ENCODE peak calls at places on chromosomes 12 and 14, in six cellular contexts. One of them, this sample, is unnamed.

GRCh38 chr14:54724772-54725325 is 157.9 kb downstream of the SAMD4A start:
- DNase-seq in stomach: no peak
- DNase-seq in A549: no peak
- DNase-seq in ovary: no peak
- DNase-seq in GM12878: no peak
- DNase-seq in sigmoid colon: no peak
- DNase-seq in this sample: no peak

GRCh38 chr12:65695077-65695865 is 129.0 kb upstream of the HMGA2 start:
- DNase-seq in stomach: peak; percentile 78
- DNase-seq in A549: peak; percentile 90
- DNase-seq in ovary: no peak
- DNase-seq in GM12878: no peak
- DNase-seq in sigmoid colon: no peak
- DNase-seq in this sample: no peak

GRCh38 chr14:97388408-97388807 is 591.2 kb downstream of the VRK1 start:
- DNase-seq in stomach: no peak
- DNase-seq in A549: no peak
- DNase-seq in ovary: no peak
- DNase-seq in GM12878: no peak
- DNase-seq in sigmoid colon: no peak
- DNase-seq in this sample: no peak

GRCh38 chr12:75981773-75982564 is 49.6 kb downstream of the PHLDA1 start:
- DNase-seq in stomach: no peak
- DNase-seq in A549: peak; percentile 85
- DNase-seq in ovary: no peak
- DNase-seq in GM12878: no peak
- DNase-seq in sigmoid colon: no peak
- DNase-seq in this sample: no peak

GRCh38 chr12:13342971-13343370 is 146.4 kb downstream of the EMP1 start:
- DNase-seq in stomach: no peak
- DNase-seq in A549: no peak
- DNase-seq in ovary: no peak
- DNase-seq in GM12878: no peak
- DNase-seq in sigmoid colon: no peak
- DNase-seq in this sample: no peak

GRCh38 chr12:64891629-64892028 is 67.2 kb downstream of the TBC1D30 start:
- DNase-seq in stomach: no peak
- DNase-seq in A549: no peak
- DNase-seq in ovary: no peak
- DNase-seq in GM12878: no peak
- DNase-seq in sigmoid colon: no peak
- DNase-seq in this sample: no peak

GRCh38 chr12:32896438-32897275 is at the start of gene PKP2:
- DNase-seq in stomach: peak; percentile 91
- DNase-seq in A549: peak; percentile 49
- DNase-seq in ovary: peak; percentile 70
- DNase-seq in GM12878: no peak
- DNase-seq in sigmoid colon: no peak
- DNase-seq in this sample: no peak

GRCh38 chr14:28196878-28197277 is 569.7 kb upstream of the FOXG1 start:
- DNase-seq in stomach: no peak
- DNase-seq in A549: no peak
- DNase-seq in ovary: no peak
- DNase-seq in GM12878: no peak
- DNase-seq in sigmoid colon: no peak
- DNase-seq in this sample: no peak

GRCh38 chr12:83664650-83665049 is 977.9 kb downstream of the TMTC2 start:
- DNase-seq in stomach: no peak
- DNase-seq in A549: no peak
- DNase-seq in ovary: no peak
- DNase-seq in GM12878: no peak
- DNase-seq in sigmoid colon: no peak
- DNase-seq in this sample: no peak

GRCh38 chr12:97801471-97802045 is 339.0 kb downstream of the RMST start:
- DNase-seq in stomach: no peak
- DNase-seq in A549: no peak
- DNase-seq in ovary: no peak
- DNase-seq in GM12878: no peak
- DNase-seq in sigmoid colon: no peak
- DNase-seq in this sample: no peak

GRCh38 chr12:79441534-79441933 is 249.2 kb downstream of the PAWR start:
- DNase-seq in stomach: no peak
- DNase-seq in A549: no peak
- DNase-seq in ovary: no peak
- DNase-seq in GM12878: no peak
- DNase-seq in sigmoid colon: no peak
- DNase-seq in this sample: no peak

DNA sequence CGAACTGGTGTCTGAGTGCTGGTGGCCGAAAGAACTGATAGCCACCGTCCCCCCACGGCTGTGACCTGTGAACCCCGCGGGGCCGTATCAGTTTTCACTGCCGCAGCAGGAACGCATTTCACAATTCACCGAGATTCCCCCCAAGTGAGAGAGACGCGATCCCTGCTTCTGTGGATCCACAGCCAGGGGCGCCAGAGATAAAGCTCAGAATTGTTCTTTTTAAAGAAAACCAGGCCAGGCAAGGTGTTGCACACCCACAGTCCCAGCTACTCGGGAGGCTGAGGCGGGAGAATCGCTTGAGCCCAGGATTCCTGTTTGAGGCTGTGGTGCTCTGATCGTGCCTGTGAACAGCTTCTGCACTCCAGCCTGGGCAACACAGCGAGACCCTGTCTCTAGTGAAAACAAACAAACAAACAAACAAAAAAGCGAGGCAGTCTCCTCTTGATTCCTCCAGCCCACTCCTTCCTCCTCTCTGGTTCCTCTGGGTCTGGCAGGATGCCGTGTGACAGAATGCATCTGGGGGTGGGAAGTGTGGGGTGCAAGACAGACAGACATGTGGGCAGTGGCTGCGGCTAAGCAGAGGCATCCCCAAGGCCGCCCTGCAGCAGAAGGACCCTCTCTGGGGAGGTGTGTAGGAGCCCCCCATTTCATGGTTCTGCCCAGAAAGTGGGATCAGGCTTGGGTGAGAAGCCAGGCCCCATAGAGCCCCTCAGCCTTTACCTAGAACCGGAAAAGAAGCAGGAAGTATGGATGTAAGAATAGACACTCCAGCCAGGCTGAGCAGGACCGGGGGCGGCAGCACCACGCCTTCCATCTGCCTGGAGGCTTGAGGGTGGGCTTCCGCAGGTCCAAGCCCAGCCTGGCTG is 39.2 kb upstream of the PPP1R13B start:
- DNase-seq in stomach: no peak
- DNase-seq in A549: no peak
- DNase-seq in ovary: peak; percentile 57
- DNase-seq in GM12878: no peak
- DNase-seq in sigmoid colon: no peak
- DNase-seq in this sample: no peak
- H3K27ac ChIP-seq in stomach: no peak overlapping the region
- H3K27ac ChIP-seq in A549: no peak overlapping the region
- H3K27ac ChIP-seq in ovary: no peak overlapping the region
- H3K27ac ChIP-seq in GM12878: no peak overlapping the region
- H3K27ac ChIP-seq in sigmoid colon: no peak overlapping the region
- H3K27ac ChIP-seq in this sample: no peak overlapping the region

DNA sequence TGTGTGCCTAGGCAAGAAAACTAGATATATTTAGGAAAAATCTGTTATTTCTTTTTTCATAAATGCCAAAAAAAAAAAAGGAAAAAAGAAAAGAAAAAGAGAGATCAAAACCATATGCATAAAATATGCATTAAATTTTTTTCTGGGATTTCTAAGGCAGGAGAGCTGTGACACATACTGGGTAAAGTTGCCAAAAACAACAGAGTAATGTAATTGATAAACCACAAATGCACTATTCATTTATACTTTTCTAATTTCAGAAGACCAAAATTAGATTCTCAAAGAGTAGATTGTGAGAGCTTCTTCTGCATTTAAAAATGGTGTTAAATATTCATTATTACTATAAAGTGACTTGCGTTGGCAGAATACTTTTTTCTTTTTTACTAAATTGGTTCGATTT is 673.8 kb upstream of the MGAT4C start:
- DNase-seq in stomach: no peak
- DNase-seq in A549: no peak
- DNase-seq in ovary: no peak
- DNase-seq in GM12878: no peak
- DNase-seq in sigmoid colon: no peak
- DNase-seq in this sample: no peak
- TF ChIP-seq EP300 in stomach: no peak
- TF ChIP-seq EP300 in A549: no peak
- TF ChIP-seq EP300 in ovary: no peak
- TF ChIP-seq EP300 in GM12878: no peak
- TF ChIP-seq EP300 in sigmoid colon: no peak
- TF ChIP-seq EP300 in this sample: no peak

GRCh38 chr12:46553266-46553665 is 180.7 kb upstream of the SLC38A2 start:
- DNase-seq in stomach: no peak
- DNase-seq in A549: peak; percentile 75
- DNase-seq in ovary: no peak
- DNase-seq in GM12878: no peak
- DNase-seq in sigmoid colon: no peak
- DNase-seq in this sample: no peak
- H3K27ac ChIP-seq in stomach: no peak overlapping the region
- H3K27ac ChIP-seq in A549: peak overlapping the region; percentile 74
- H3K27ac ChIP-seq in ovary: no peak overlapping the region
- H3K27ac ChIP-seq in GM12878: no peak overlapping the region
- H3K27ac ChIP-seq in sigmoid colon: no peak overlapping the region
- H3K27ac ChIP-seq in this sample: no peak overlapping the region

DNA sequence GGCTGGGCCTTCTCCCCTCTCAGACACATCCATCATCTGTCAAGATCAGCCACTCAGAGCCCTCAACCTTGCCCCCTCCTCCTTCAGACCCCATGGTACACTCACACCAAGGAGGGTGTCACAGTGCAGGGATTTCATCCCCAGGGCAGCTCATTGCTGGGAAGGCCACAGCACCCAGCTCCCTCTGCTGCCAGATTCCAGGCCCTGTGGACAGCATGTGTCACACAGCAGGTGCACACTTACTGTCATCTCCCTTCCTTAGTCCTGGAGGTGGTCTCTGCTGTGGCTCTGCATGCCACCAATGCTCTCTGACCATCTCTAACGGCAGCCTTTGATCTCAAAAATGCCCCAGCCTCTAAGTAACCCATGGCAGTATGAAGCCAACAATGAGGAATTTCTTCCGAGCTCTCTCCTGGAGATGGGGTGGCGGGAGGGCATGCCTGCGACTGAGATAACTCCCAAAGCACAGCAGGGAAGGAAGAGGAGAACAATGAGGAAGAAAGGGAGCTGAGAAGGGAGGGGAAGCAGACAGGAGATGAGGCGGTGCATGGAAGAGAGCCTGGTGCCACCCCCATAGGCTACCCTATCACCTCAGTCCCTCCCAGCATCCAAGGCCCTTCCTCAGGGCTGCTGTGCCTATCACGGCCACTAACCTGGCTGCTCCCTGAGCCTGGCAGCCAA is 101.0 kb downstream of the SINHCAF start:
- DNase-seq in stomach: no peak
- DNase-seq in A549: no peak
- DNase-seq in ovary: no peak
- DNase-seq in GM12878: no peak
- DNase-seq in sigmoid colon: no peak
- DNase-seq in this sample: no peak
- TF ChIP-seq EP300 in stomach: no peak
- TF ChIP-seq EP300 in A549: no peak
- TF ChIP-seq EP300 in ovary: no peak
- TF ChIP-seq EP300 in GM12878: no peak
- TF ChIP-seq EP300 in sigmoid colon: no peak
- TF ChIP-seq EP300 in this sample: no peak

GRCh38 chr14:90579088-90579487 is 182.3 kb downstream of the CALM1 start:
- DNase-seq in stomach: no peak
- DNase-seq in A549: no peak
- DNase-seq in ovary: no peak
- DNase-seq in GM12878: no peak
- DNase-seq in sigmoid colon: no peak
- DNase-seq in this sample: no peak
- H3K27ac ChIP-seq in stomach: no peak overlapping the region
- H3K27ac ChIP-seq in A549: no peak overlapping the region
- H3K27ac ChIP-seq in ovary: no peak overlapping the region
- H3K27ac ChIP-seq in GM12878: no peak overlapping the region
- H3K27ac ChIP-seq in sigmoid colon: no peak overlapping the region
- H3K27ac ChIP-seq in this sample: no peak overlapping the region

DNA sequence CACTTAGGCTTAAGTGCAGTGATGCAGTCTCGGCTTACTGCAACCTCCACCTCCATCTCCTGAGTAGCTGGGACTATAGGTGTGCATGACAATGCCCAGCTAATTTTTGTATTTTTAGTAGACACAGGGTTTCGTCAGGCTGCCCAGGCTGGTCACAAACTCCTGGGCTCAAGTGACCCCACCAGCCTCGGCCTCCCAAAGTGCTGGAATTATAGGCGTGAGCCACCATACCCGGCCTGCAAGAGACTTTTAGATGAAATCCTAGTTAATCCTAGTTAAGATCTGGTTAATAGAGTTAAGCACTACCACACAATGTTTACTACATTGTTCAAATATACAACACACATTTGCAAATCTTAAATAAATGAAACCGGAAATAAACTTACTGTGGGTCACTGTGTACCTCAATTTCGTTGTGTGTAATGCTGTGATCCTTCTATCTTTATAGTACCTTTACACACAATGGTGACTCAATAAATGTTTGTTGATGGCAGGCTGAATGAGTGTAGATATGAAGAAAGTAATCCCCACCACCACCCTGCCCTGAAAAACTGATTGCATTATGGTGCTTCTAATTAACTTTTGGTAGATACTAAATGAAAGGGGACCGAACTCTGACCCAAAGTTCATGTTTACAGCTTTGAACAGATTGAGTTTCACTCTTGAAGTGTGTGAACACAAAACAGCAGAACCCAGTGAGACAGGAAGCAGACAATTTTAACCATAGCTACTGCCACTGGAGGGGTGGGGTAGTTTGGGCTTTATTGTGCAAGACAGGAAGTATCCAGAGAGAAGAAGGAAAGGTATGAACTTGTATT is 196.7 kb upstream of the AMIGO2 start:
- DNase-seq in stomach: no peak
- DNase-seq in A549: peak; percentile 85
- DNase-seq in ovary: no peak
- DNase-seq in GM12878: peak; percentile 36
- DNase-seq in sigmoid colon: no peak
- DNase-seq in this sample: peak; percentile 6
- TF ChIP-seq EP300 in stomach: no peak
- TF ChIP-seq EP300 in A549: no peak
- TF ChIP-seq EP300 in ovary: no peak
- TF ChIP-seq EP300 in GM12878: no peak
- TF ChIP-seq EP300 in sigmoid colon: no peak
- TF ChIP-seq EP300 in this sample: peak; percentile 10

GRCh38 chr14:69848903-69849391 is 30.3 kb upstream of the SMOC1 start:
- DNase-seq in stomach: no peak
- DNase-seq in A549: no peak
- DNase-seq in ovary: no peak
- DNase-seq in GM12878: no peak
- DNase-seq in sigmoid colon: no peak
- DNase-seq in this sample: no peak

GRCh38 chr14:69848156-69848555 is 31.1 kb upstream of the SMOC1 start:
- DNase-seq in stomach: no peak
- DNase-seq in A549: no peak
- DNase-seq in ovary: no peak
- DNase-seq in GM12878: no peak
- DNase-seq in sigmoid colon: no peak
- DNase-seq in this sample: no peak

GRCh38 chr14:69852897-69853296 is 26.3 kb upstream of the SMOC1 start:
- DNase-seq in stomach: no peak
- DNase-seq in A549: no peak
- DNase-seq in ovary: no peak
- DNase-seq in GM12878: no peak
- DNase-seq in sigmoid colon: no peak
- DNase-seq in this sample: no peak

GRCh38 chr14:69850736-69851112 is 28.5 kb upstream of the SMOC1 start:
- DNase-seq in stomach: no peak
- DNase-seq in A549: no peak
- DNase-seq in ovary: no peak
- DNase-seq in GM12878: no peak
- DNase-seq in sigmoid colon: no peak
- DNase-seq in this sample: no peak

GRCh38 chr14:69850086-69850735 is 29.0 kb upstream of the SMOC1 start:
- DNase-seq in stomach: no peak
- DNase-seq in A549: no peak
- DNase-seq in ovary: no peak
- DNase-seq in GM12878: no peak
- DNase-seq in sigmoid colon: no peak
- DNase-seq in this sample: no peak
- H3K27ac ChIP-seq in stomach: no peak overlapping the region
- H3K27ac ChIP-seq in A549: no peak overlapping the region
- H3K27ac ChIP-seq in ovary: no peak overlapping the region
- H3K27ac ChIP-seq in GM12878: no peak overlapping the region
- H3K27ac ChIP-seq in sigmoid colon: no peak overlapping the region
- H3K27ac ChIP-seq in this sample: no peak overlapping the region

This sample was measured in tibial nerve.